ENCODE peak calls at places on chromosomes 3 and 15, in six cellular contexts. O is GM12891; S is activated naive CD8-positive, alpha-beta T cell treated with anti-CD3 and anti-CD28 coated beads, Interleukin-2, amount 50 U/mL, for 24 hours; A is CD4-positive, alpha-beta T cell; N is SW480; K is NCI-H69. U is an unnamed sample.

GRCh38 chr3:35663471-35663870 is 24.1 kb downstream of the ARPP21 start:
- DNase-seq in O (no peak), S (no peak), A (no peak), N (no peak), K (no peak), U (no peak)

GRCh38 chr3:65597952-65598413 is 440.7 kb downstream of the MAGI1 start:
- DNase-seq in O (no peak), S (no peak), A (no peak), N (peak; percentile 67), K (peak; percentile 36), U (no peak)

GRCh38 chr15:70165811-70166284 is 68.1 kb upstream of the TLE3 start:
- DNase-seq in O (no peak), S (no peak), A (no peak), N (no peak), K (peak; percentile 27), U (no peak)

GRCh38 chr15:96381463-96381862 is 51.0 kb downstream of the NR2F2 start:
- DNase-seq in O (no peak), S (no peak), A (no peak), N (no peak), K (no peak), U (no peak)

GRCh38 chr15:65638681-65639089 is 16.9 kb downstream of the SLC24A1 start:
- DNase-seq in O (peak; percentile 43), S (peak; percentile 12), A (peak; percentile 18), N (peak; percentile 55), K (peak; percentile 90), U (peak; percentile 80)

GRCh38 chr3:52061116-52061910 is 4.9 kb upstream of the DUSP7 start:
- DNase-seq in O (no peak), S (no peak), A (no peak), N (no peak), K (no peak), U (peak; percentile 51)

GRCh38 chr15:20346082-20346805 is 195.4 kb downstream of the GOLGA6L6 start:
- DNase-seq in O (no peak), S (no peak), A (no peak), N (no peak), K (no peak), U (no peak)

GRCh38 chr15:83837946-83838571 is 184.1 kb downstream of the ADAMTSL3 start:
- DNase-seq in O (no peak), S (peak; percentile 2), A (no peak), N (peak; percentile 27), K (peak; percentile 13), U (peak; percentile 25)

GRCh38 chr3:131326307-131326706 is 55.3 kb upstream of the NUDT16 start:
- DNase-seq in O (no peak), S (no peak), A (no peak), N (peak; percentile 29), K (no peak), U (peak; percentile 48)

GRCh38 chr15:95895510-95895909 is 435.0 kb upstream of the NR2F2 start:
- DNase-seq in O (no peak), S (no peak), A (no peak), N (no peak), K (no peak), U (no peak)

GRCh38 chr3:4045756-4046155 is 246.5 kb downstream of the LRRN1 start:
- DNase-seq in O (no peak), S (no peak), A (no peak), N (no peak), K (no peak), U (no peak)

GRCh38 chr3:44363591-44363990 is 25.0 kb downstream of the TCAIM start:
- DNase-seq in O (no peak), S (no peak), A (no peak), N (no peak), K (no peak), U (no peak)

U was measured in ELR.